ENCODE peak calls at places on chromosomes 11 and 22, in four cellular contexts. U, G, Y and M are unnamed samples.
A peak's percentile ranks its signal among the peaks of the same experiment; 100 is the strongest.

GRCh38 chr11:57339305-57339704 is 1.2 kb downstream of the P2RX3 start:
- DNase-seq in Y (no peak), U (no peak), G (no peak), M (no peak)

GRCh38 chr11:46896719-46897406 is 21.5 kb downstream of the LRP4 start:
- DNase-seq in U (no peak), Y (no peak), G (no peak), M (peak; percentile 20)

GRCh38 chr11:45662665-45663485 is 2.5 kb downstream of the CHST1 start:
- DNase-seq in G (no peak), U (no peak), Y (peak; percentile 81), M (no peak)

GRCh38 chr11:105588001-105588400 is 21.9 kb upstream of the GRIA4 start:
- DNase-seq in U (no peak), Y (peak; percentile 19), G (no peak), M (no peak)

GRCh38 chr11:69342588-69343330 is 48.8 kb downstream of the MYEOV start:
- DNase-seq in Y (peak; percentile 5), U (no peak), G (no peak), M (no peak)

GRCh38 chr11:2929880-2930704 is 872 bp upstream of the PHLDA2 start:
- DNase-seq in Y (no peak), G (peak; percentile 37), U (no peak), M (no peak)

GRCh38 chr11:85316967-85317366 is 310.2 kb downstream of the DLG2 start:
- DNase-seq in G (no peak), U (peak; percentile 30), Y (no peak), M (peak; percentile 5)

GRCh38 chr22:38153821-38154562 is 27.6 kb downstream of the PLA2G6 start:
- DNase-seq in G (no peak), U (no peak), Y (no peak), M (no peak)

GRCh38 chr22:50633771-50634170 is 5.8 kb upstream of the ARSA start:
- DNase-seq in G (no peak), Y (no peak), U (no peak), M (no peak)

GRCh38 chr22:18032455-18033101 is 8.2 kb upstream of the MICAL3 start:
- DNase-seq in G (no peak), Y (peak; percentile 54), U (no peak), M (no peak)

GRCh38 chr11:119345685-119346084 is 820 bp downstream of the MFRP start:
- DNase-seq in Y (no peak), G (no peak), U (no peak), M (no peak)

GRCh38 chr11:3095712-3096361 is 38.6 kb upstream of the CARS1 start:
- DNase-seq in Y (peak; percentile 81), U (no peak), G (no peak), M (no peak)

GRCh38 chr22:22942511-22943329 is 55.1 kb downstream of the IGLL5 start:
- DNase-seq in G (peak; percentile 54), Y (peak; percentile 57), U (peak; percentile 73), M (no peak)

GRCh38 chr22:42396621-42397331 is 35.4 kb downstream of the NFAM1 start:
- DNase-seq in U (peak; percentile 56), Y (no peak), G (no peak), M (no peak)